ENCODE peak calls at places on chromosomes 11 and 22, in eight cellular contexts. D is skeletal muscle cell; J is stimulated activated CD4-positive, alpha-beta T cell treated with anti-CD3 and anti-CD28 coated beads, Interleukin-15, amount 100 ng/mL, for 24 hours; C is activated naive CD4-positive, alpha-beta T cell; P is NCI-H774; F is CD8-positive, alpha-beta T cell; L is nucleus accumbens; W is GM19239. B is an unnamed sample.

GRCh38 chr22:44926491-44927415 is 83.1 kb downstream of the PHF21B start:
- DNase-seq in D (no peak), J (no peak), C (no peak), P (no peak), F (no peak), L (no peak), W (no peak), B (no peak)

GRCh38 chr11:502288-503178 is 4.5 kb downstream of the RNH1 start:
- DNase-seq in D (no peak), J (no peak), C (no peak), P (no peak), F (no peak), L (no peak), W (no peak), B (no peak)

GRCh38 chr22:38699784-38700183 is 959 bp downstream of the JOSD1 start:
- DNase-seq in D (no peak), J (no peak), C (no peak), P (no peak), F (no peak), L (no peak), W (no peak), B (no peak)

GRCh38 chr11:20238712-20239111 is 78.4 kb upstream of the DBX1 start:
- DNase-seq in D (no peak), J (no peak), C (no peak), P (peak), F (no peak), L (no peak), W (no peak), B (no peak)

GRCh38 chr11:120500414-120500936 is 11.1 kb upstream of the GRIK4 start:
- DNase-seq in D (no peak), J (no peak), C (no peak), P (no peak), F (no peak), L (no peak), W (no peak), B (no peak)

GRCh38 chr11:8403310-8403709 is 139.6 kb upstream of the LMO1 start:
- DNase-seq in D (no peak), J (no peak), C (no peak), P (no peak), F (no peak), L (no peak), W (no peak), B (no peak)

GRCh38 chr11:4643084-4643483 is 698 bp upstream of the OR51E1 start:
- DNase-seq in D (no peak), J (no peak), C (no peak), P (no peak), F (no peak), L (no peak), W (no peak), B (no peak)

GRCh38 chr22:40521046-40521445 is 115.5 kb downstream of the MRTFA start:
- DNase-seq in D (no peak), J (no peak), C (no peak), P (no peak), F (no peak), L (no peak), W (no peak), B (no peak)

GRCh38 chr22:47041201-47042115 is 279.0 kb downstream of the TBC1D22A start:
- DNase-seq in D (no peak), J (no peak), C (no peak), P (no peak), F (no peak), L (no peak), W (no peak), B (no peak)

GRCh38 chr11:94673353-94673752 is 94.8 kb upstream of the AMOTL1 start:
- DNase-seq in D (no peak), J (no peak), C (no peak), P (no peak), F (no peak), L (no peak), W (no peak), B (no peak)

GRCh38 chr11:1909524-1909923 is 10.0 kb upstream of the TNNT3 start:
- DNase-seq in D (no peak), J (no peak), C (no peak), P (no peak), F (no peak), L (no peak), W (no peak), B (no peak)

GRCh38 chr22:22941831-22942510 is 54.4 kb downstream of the IGLL5 start:
- DNase-seq in D (no peak), J (no peak), C (no peak), P (no peak), F (no peak), L (no peak), W (no peak), B (no peak)

GRCh38 chr22:24426859-24427499 is 420 bp upstream of the ADORA2A start:
- DNase-seq in D (no peak), J (no peak), C (no peak), P (no peak), F (no peak), L (no peak), W (no peak), B (no peak)

GRCh38 chr11:130588471-130588870 is 140.0 kb downstream of the ADAMTS15 start:
- DNase-seq in D (no peak), J (no peak), C (no peak), P (no peak), F (no peak), L (no peak), W (no peak), B (no peak)

GRCh38 chr11:65703846-65704245 is 8.2 kb upstream of the KAT5 start:
- DNase-seq in D (no peak), J (no peak), C (no peak), P (no peak), F (no peak), L (no peak), W (no peak), B (no peak)

B was measured in amygdala.